ENCODE peak calls at places on chromosomes 16 and 17, in seven cellular contexts. Y is H1, D is K562, R is SK-N-SH, E is HepG2, S is HCT116, U is GM12878. Z is an unnamed sample.

GRCh38 chr16:57759541-57760356 is 24.2 kb downstream of the KATNB1 start:
- DNase-seq in Y (peak; percentile 49), D (no peak), R (no peak), E (no peak), S (no peak), U (no peak), Z (peak; percentile 79)

GRCh38 chr17:10673318-10673717 is 16.2 kb upstream of the MYH3 start:
- DNase-seq in Y (no peak), D (no peak), R (no peak), E (no peak), S (no peak), U (no peak), Z (no peak)

GRCh38 chr17:307741-308507 is 44.7 kb downstream of the RPH3AL start:
- DNase-seq in Y (no peak), D (no peak), R (no peak), E (no peak), S (no peak), U (no peak), Z (no peak)

GRCh38 chr17:11506635-11507034 is 91.6 kb upstream of the DNAH9 start:
- DNase-seq in Y (peak; percentile 70), D (peak; percentile 15), R (no peak), E (peak; percentile 5), S (no peak), U (no peak), Z (peak; percentile 4)

GRCh38 chr17:65202833-65203571 is 65.8 kb downstream of the RGS9 start:
- DNase-seq in Y (no peak), D (no peak), R (no peak), E (peak; percentile 82), S (no peak), U (no peak), Z (no peak)

GRCh38 chr16:47461598-47462266 is 601 bp downstream of the PHKB start:
- DNase-seq in Y (no peak), D (peak; percentile 91), R (peak; percentile 17), E (peak; percentile 68), S (peak; percentile 40), U (no peak), Z (peak; percentile 30)

GRCh38 chr16:76668207-76668725 is 391.1 kb downstream of the CNTNAP4 start:
- DNase-seq in Y (no peak), D (peak; percentile 58), R (no peak), E (peak; percentile 25), S (no peak), U (no peak), Z (no peak)

GRCh38 chr17:48244121-48244711 is 136.7 kb downstream of the SNX11 start:
- DNase-seq in Y (no peak), D (peak; percentile 61), R (no peak), E (no peak), S (peak; percentile 73), U (no peak), Z (peak; percentile 41)

GRCh38 chr16:89164436-89164835 is 7.1 kb upstream of the CDH15 start:
- DNase-seq in Y (no peak), D (no peak), R (peak; percentile 80), E (no peak), S (no peak), U (no peak), Z (no peak)

DNA sequence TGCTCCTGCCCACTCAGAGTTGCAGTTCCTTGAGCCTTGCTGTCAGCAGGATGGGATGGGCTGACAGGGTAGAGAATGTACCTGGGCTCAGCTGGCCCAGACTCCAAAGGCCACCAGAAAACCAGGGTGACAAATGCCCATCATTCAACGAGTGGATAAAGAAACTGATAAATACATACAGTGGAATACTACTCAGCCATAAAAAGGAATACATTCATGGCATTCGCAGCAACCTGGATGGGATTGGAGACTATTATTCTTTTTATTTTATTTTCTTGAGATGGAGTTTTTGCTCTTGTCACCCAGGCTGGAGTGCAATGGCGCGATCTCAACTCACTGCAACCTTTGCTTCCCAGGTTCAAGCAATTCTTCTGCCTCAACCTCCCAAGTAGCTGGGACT is 19.9 kb downstream of the SGSM2 start:
- DNase-seq in Y (no peak), D (no peak), R (no peak), E (no peak), S (no peak), U (no peak), Z (no peak)
- TF ChIP-seq JUND in Y (no peak), D (no peak), R (no peak), E (no peak), S (no peak), U (no peak), Z (no peak)

DNA sequence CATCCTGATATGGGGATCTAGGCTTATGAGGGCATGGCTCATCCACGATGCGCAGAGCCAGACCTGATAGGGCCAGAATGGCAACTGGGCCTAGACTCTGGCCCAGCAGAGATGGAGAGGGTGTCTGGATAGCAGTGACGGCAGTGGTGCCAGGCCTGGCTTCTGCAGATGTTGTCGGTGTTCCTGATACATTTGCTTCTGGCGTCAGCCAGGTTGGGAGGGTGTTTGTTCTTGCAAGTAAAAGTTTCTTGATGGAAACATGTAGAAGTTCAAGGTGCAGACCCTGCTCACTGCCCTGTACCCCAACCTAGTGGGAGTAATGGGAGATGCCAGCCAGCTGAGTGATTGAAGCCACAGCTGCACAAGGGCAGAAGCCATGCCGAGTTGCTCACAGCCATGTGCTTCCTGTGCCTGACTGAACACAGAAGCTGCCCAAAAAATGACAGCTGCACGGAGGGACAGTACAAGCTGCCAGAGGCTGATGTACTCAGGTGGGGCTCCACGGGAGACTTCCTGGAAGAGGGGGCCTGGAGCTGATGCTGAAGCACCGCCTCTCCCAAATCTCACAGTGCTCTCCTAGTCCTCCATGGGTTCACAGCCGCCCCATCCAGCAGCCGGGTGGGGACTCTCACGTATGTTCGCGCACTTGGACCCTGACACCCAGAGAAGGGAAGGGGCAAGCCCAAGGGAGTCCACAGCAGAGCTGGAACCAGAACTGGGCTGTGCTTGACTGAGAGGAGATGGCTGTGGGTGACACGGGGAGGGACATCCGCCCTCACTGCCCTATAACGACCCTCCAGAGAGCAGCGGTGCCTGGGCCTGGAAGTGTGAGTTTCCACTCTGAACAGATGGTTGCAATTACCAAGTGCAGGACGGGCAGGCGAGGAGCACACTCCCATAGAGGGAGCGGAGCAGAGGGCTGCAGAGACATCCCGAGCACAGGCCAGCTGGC is 78.7 kb downstream of the N4BP1 start:
- DNase-seq in Y (no peak), D (no peak), R (peak; percentile 87), E (no peak), S (no peak), U (no peak), Z (no peak)
- TF ChIP-seq JUND in Y (no peak), D (no peak), R (no peak), E (no peak), S (no peak), U (no peak), Z (no peak)

GRCh38 chr17:79070266-79070880 is 4.3 kb upstream of the ENGASE start:
- DNase-seq in Y (no peak), D (no peak), R (no peak), E (no peak), S (no peak), U (no peak), Z (no peak)
- TF ChIP-seq JUND in Y (no peak), D (no peak), R (no peak), E (no peak), S (no peak), U (no peak), Z (no peak)

DNA sequence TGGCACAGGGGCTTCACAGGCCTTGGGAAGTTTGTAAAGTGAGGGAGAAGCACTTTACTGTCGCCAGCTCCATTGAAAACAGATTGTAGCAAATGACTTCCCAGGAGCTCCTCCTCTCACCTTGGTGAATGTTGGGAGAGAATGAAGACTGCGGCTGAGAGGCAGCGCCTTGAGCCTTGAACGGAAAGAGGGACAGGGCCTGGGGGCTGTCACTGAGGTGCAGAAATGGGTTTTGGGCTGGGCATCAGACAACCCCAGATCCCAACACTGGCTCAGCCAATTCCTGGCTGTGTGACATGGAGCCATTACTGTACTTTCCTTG is 603 bp upstream of the MRTFB start:
- DNase-seq in Y (no peak), D (no peak), R (no peak), E (no peak), S (no peak), U (no peak), Z (no peak)
- TF ChIP-seq JUND in Y (no peak), D (no peak), R (no peak), E (no peak), S (no peak), U (no peak), Z (no peak)